ENCODE peak calls at places on chromosomes 1 and 21, in ten cellular contexts. One of them, this sample, is unnamed.

GRCh38 chr1:108704501-108704900 is 8.2 kb upstream of the FNDC7 start:
- DNase-seq in stimulated activated CD8-positive, alpha-beta memory T cell treated with anti-CD3 and anti-CD28 coated beads, Interleukin-12 subunit alpha, Interleukin-12 subunit beta, amount 100 ng/mL, for 4 hours: no peak
- DNase-seq in pancreas: no peak
- DNase-seq in COR-L47: no peak
- DNase-seq in NCI-H1105 treated with DMSO at 0.1 percent for 48 hours: no peak
- DNase-seq in T-helper 22 cell: no peak
- DNase-seq in cardiac muscle cell: no peak
- DNase-seq in foreskin keratinocyte: peak
- DNase-seq in right atrium auricular region: peak
- DNase-seq in M059J: peak
- DNase-seq in this sample: peak

GRCh38 chr1:92484171-92484471 is 2.6 kb downstream of the GFI1 start:
- DNase-seq in stimulated activated CD8-positive, alpha-beta memory T cell treated with anti-CD3 and anti-CD28 coated beads, Interleukin-12 subunit alpha, Interleukin-12 subunit beta, amount 100 ng/mL, for 4 hours: no peak
- DNase-seq in cardiac muscle cell: no peak
- DNase-seq in foreskin keratinocyte: no peak
- DNase-seq in M059J: no peak
- DNase-seq in COR-L47: no peak
- DNase-seq in T-helper 22 cell: no peak
- DNase-seq in NCI-H1105 treated with DMSO at 0.1 percent for 48 hours: no peak
- DNase-seq in right atrium auricular region: no peak
- DNase-seq in pancreas: no peak
- DNase-seq in this sample: no peak

GRCh38 chr1:118115567-118116272 is 69.3 kb downstream of the SPAG17 start:
- DNase-seq in right atrium auricular region: no peak
- DNase-seq in M059J: peak
- DNase-seq in cardiac muscle cell: no peak
- DNase-seq in NCI-H1105 treated with DMSO at 0.1 percent for 48 hours: no peak
- DNase-seq in T-helper 22 cell: no peak
- DNase-seq in pancreas: no peak
- DNase-seq in foreskin keratinocyte: no peak
- DNase-seq in COR-L47: no peak
- DNase-seq in stimulated activated CD8-positive, alpha-beta memory T cell treated with anti-CD3 and anti-CD28 coated beads, Interleukin-12 subunit alpha, Interleukin-12 subunit beta, amount 100 ng/mL, for 4 hours: no peak
- DNase-seq in this sample: peak

GRCh38 chr1:12208764-12209494 is 20.9 kb upstream of the VPS13D start:
- DNase-seq in M059J: peak
- DNase-seq in stimulated activated CD8-positive, alpha-beta memory T cell treated with anti-CD3 and anti-CD28 coated beads, Interleukin-12 subunit alpha, Interleukin-12 subunit beta, amount 100 ng/mL, for 4 hours: peak
- DNase-seq in pancreas: peak
- DNase-seq in T-helper 22 cell: peak
- DNase-seq in COR-L47: peak
- DNase-seq in NCI-H1105 treated with DMSO at 0.1 percent for 48 hours: peak
- DNase-seq in right atrium auricular region: peak
- DNase-seq in foreskin keratinocyte: no peak
- DNase-seq in cardiac muscle cell: peak
- DNase-seq in this sample: peak

GRCh38 chr1:160192234-160192633 is 1.9 kb downstream of the CASQ1 start:
- DNase-seq in M059J: peak
- DNase-seq in pancreas: no peak
- DNase-seq in COR-L47: no peak
- DNase-seq in stimulated activated CD8-positive, alpha-beta memory T cell treated with anti-CD3 and anti-CD28 coated beads, Interleukin-12 subunit alpha, Interleukin-12 subunit beta, amount 100 ng/mL, for 4 hours: no peak
- DNase-seq in foreskin keratinocyte: no peak
- DNase-seq in NCI-H1105 treated with DMSO at 0.1 percent for 48 hours: no peak
- DNase-seq in cardiac muscle cell: no peak
- DNase-seq in right atrium auricular region: no peak
- DNase-seq in T-helper 22 cell: no peak
- DNase-seq in this sample: no peak

GRCh38 chr1:65526049-65526556 is 105.6 kb downstream of the LEPR start:
- DNase-seq in foreskin keratinocyte: no peak
- DNase-seq in M059J: no peak
- DNase-seq in stimulated activated CD8-positive, alpha-beta memory T cell treated with anti-CD3 and anti-CD28 coated beads, Interleukin-12 subunit alpha, Interleukin-12 subunit beta, amount 100 ng/mL, for 4 hours: no peak
- DNase-seq in right atrium auricular region: no peak
- DNase-seq in cardiac muscle cell: no peak
- DNase-seq in pancreas: no peak
- DNase-seq in T-helper 22 cell: no peak
- DNase-seq in COR-L47: no peak
- DNase-seq in NCI-H1105 treated with DMSO at 0.1 percent for 48 hours: no peak
- DNase-seq in this sample: no peak

GRCh38 chr1:156642265-156643185 is 608 bp downstream of the BCAN start:
- DNase-seq in right atrium auricular region: no peak
- DNase-seq in NCI-H1105 treated with DMSO at 0.1 percent for 48 hours: no peak
- DNase-seq in COR-L47: no peak
- DNase-seq in pancreas: no peak
- DNase-seq in foreskin keratinocyte: no peak
- DNase-seq in cardiac muscle cell: peak
- DNase-seq in T-helper 22 cell: no peak
- DNase-seq in M059J: no peak
- DNase-seq in stimulated activated CD8-positive, alpha-beta memory T cell treated with anti-CD3 and anti-CD28 coated beads, Interleukin-12 subunit alpha, Interleukin-12 subunit beta, amount 100 ng/mL, for 4 hours: no peak
- DNase-seq in this sample: no peak

GRCh38 chr1:22104865-22105437 is 37.9 kb downstream of the WNT4 start:
- DNase-seq in cardiac muscle cell: no peak
- DNase-seq in M059J: no peak
- DNase-seq in stimulated activated CD8-positive, alpha-beta memory T cell treated with anti-CD3 and anti-CD28 coated beads, Interleukin-12 subunit alpha, Interleukin-12 subunit beta, amount 100 ng/mL, for 4 hours: no peak
- DNase-seq in pancreas: no peak
- DNase-seq in T-helper 22 cell: peak
- DNase-seq in right atrium auricular region: no peak
- DNase-seq in NCI-H1105 treated with DMSO at 0.1 percent for 48 hours: no peak
- DNase-seq in COR-L47: no peak
- DNase-seq in foreskin keratinocyte: no peak
- DNase-seq in this sample: no peak

GRCh38 chr1:234891427-234891826 is 237.2 kb downstream of the TOMM20 start:
- DNase-seq in M059J: peak
- DNase-seq in NCI-H1105 treated with DMSO at 0.1 percent for 48 hours: no peak
- DNase-seq in T-helper 22 cell: no peak
- DNase-seq in stimulated activated CD8-positive, alpha-beta memory T cell treated with anti-CD3 and anti-CD28 coated beads, Interleukin-12 subunit alpha, Interleukin-12 subunit beta, amount 100 ng/mL, for 4 hours: no peak
- DNase-seq in COR-L47: no peak
- DNase-seq in right atrium auricular region: no peak
- DNase-seq in pancreas: no peak
- DNase-seq in cardiac muscle cell: no peak
- DNase-seq in foreskin keratinocyte: no peak
- DNase-seq in this sample: no peak

GRCh38 chr1:103056423-103056822 is 51.9 kb downstream of the COL11A1 start:
- DNase-seq in M059J: no peak
- DNase-seq in COR-L47: no peak
- DNase-seq in right atrium auricular region: no peak
- DNase-seq in foreskin keratinocyte: no peak
- DNase-seq in stimulated activated CD8-positive, alpha-beta memory T cell treated with anti-CD3 and anti-CD28 coated beads, Interleukin-12 subunit alpha, Interleukin-12 subunit beta, amount 100 ng/mL, for 4 hours: no peak
- DNase-seq in pancreas: no peak
- DNase-seq in NCI-H1105 treated with DMSO at 0.1 percent for 48 hours: no peak
- DNase-seq in T-helper 22 cell: no peak
- DNase-seq in cardiac muscle cell: no peak
- DNase-seq in this sample: no peak

GRCh38 chr1:33269621-33270020 is 13.3 kb downstream of the ZNF362 start:
- DNase-seq in foreskin keratinocyte: no peak
- DNase-seq in cardiac muscle cell: no peak
- DNase-seq in COR-L47: no peak
- DNase-seq in T-helper 22 cell: no peak
- DNase-seq in M059J: no peak
- DNase-seq in right atrium auricular region: no peak
- DNase-seq in NCI-H1105 treated with DMSO at 0.1 percent for 48 hours: no peak
- DNase-seq in stimulated activated CD8-positive, alpha-beta memory T cell treated with anti-CD3 and anti-CD28 coated beads, Interleukin-12 subunit alpha, Interleukin-12 subunit beta, amount 100 ng/mL, for 4 hours: no peak
- DNase-seq in pancreas: no peak
- DNase-seq in this sample: no peak

GRCh38 chr1:206685256-206685748 is 597 bp downstream of the MAPKAPK2 start:
- DNase-seq in M059J: peak
- DNase-seq in pancreas: no peak
- DNase-seq in T-helper 22 cell: peak
- DNase-seq in foreskin keratinocyte: no peak
- DNase-seq in NCI-H1105 treated with DMSO at 0.1 percent for 48 hours: peak
- DNase-seq in stimulated activated CD8-positive, alpha-beta memory T cell treated with anti-CD3 and anti-CD28 coated beads, Interleukin-12 subunit alpha, Interleukin-12 subunit beta, amount 100 ng/mL, for 4 hours: peak
- DNase-seq in cardiac muscle cell: peak
- DNase-seq in COR-L47: no peak
- DNase-seq in right atrium auricular region: no peak
- DNase-seq in this sample: no peak

GRCh38 chr1:163202833-163203451 is at the start of gene RGS5:
- DNase-seq in right atrium auricular region: no peak
- DNase-seq in COR-L47: no peak
- DNase-seq in foreskin keratinocyte: no peak
- DNase-seq in T-helper 22 cell: no peak
- DNase-seq in cardiac muscle cell: peak
- DNase-seq in NCI-H1105 treated with DMSO at 0.1 percent for 48 hours: no peak
- DNase-seq in stimulated activated CD8-positive, alpha-beta memory T cell treated with anti-CD3 and anti-CD28 coated beads, Interleukin-12 subunit alpha, Interleukin-12 subunit beta, amount 100 ng/mL, for 4 hours: no peak
- DNase-seq in pancreas: no peak
- DNase-seq in M059J: peak
- DNase-seq in this sample: no peak

GRCh38 chr21:17900281-17900989 is 81.3 kb upstream of the C21orf91 start:
- DNase-seq in M059J: no peak
- DNase-seq in right atrium auricular region: no peak
- DNase-seq in cardiac muscle cell: no peak
- DNase-seq in stimulated activated CD8-positive, alpha-beta memory T cell treated with anti-CD3 and anti-CD28 coated beads, Interleukin-12 subunit alpha, Interleukin-12 subunit beta, amount 100 ng/mL, for 4 hours: no peak
- DNase-seq in T-helper 22 cell: no peak
- DNase-seq in foreskin keratinocyte: no peak
- DNase-seq in NCI-H1105 treated with DMSO at 0.1 percent for 48 hours: peak
- DNase-seq in COR-L47: peak
- DNase-seq in pancreas: no peak
- DNase-seq in this sample: no peak

GRCh38 chr1:13801711-13802486 is 101.9 kb downstream of the PRDM2 start:
- DNase-seq in right atrium auricular region: no peak
- DNase-seq in foreskin keratinocyte: no peak
- DNase-seq in pancreas: no peak
- DNase-seq in cardiac muscle cell: no peak
- DNase-seq in NCI-H1105 treated with DMSO at 0.1 percent for 48 hours: no peak
- DNase-seq in M059J: no peak
- DNase-seq in stimulated activated CD8-positive, alpha-beta memory T cell treated with anti-CD3 and anti-CD28 coated beads, Interleukin-12 subunit alpha, Interleukin-12 subunit beta, amount 100 ng/mL, for 4 hours: no peak
- DNase-seq in T-helper 22 cell: no peak
- DNase-seq in COR-L47: no peak
- DNase-seq in this sample: no peak

GRCh38 chr1:100308777-100309176 is 42.8 kb downstream of the RTCA start:
- DNase-seq in right atrium auricular region: no peak
- DNase-seq in M059J: no peak
- DNase-seq in T-helper 22 cell: no peak
- DNase-seq in pancreas: no peak
- DNase-seq in foreskin keratinocyte: no peak
- DNase-seq in NCI-H1105 treated with DMSO at 0.1 percent for 48 hours: no peak
- DNase-seq in cardiac muscle cell: no peak
- DNase-seq in COR-L47: no peak
- DNase-seq in stimulated activated CD8-positive, alpha-beta memory T cell treated with anti-CD3 and anti-CD28 coated beads, Interleukin-12 subunit alpha, Interleukin-12 subunit beta, amount 100 ng/mL, for 4 hours: no peak
- DNase-seq in this sample: peak

GRCh38 chr1:234670936-234671628 is 61.1 kb upstream of the IRF2BP2 start:
- DNase-seq in foreskin keratinocyte: no peak
- DNase-seq in right atrium auricular region: no peak
- DNase-seq in pancreas: no peak
- DNase-seq in COR-L47: no peak
- DNase-seq in NCI-H1105 treated with DMSO at 0.1 percent for 48 hours: no peak
- DNase-seq in cardiac muscle cell: no peak
- DNase-seq in stimulated activated CD8-positive, alpha-beta memory T cell treated with anti-CD3 and anti-CD28 coated beads, Interleukin-12 subunit alpha, Interleukin-12 subunit beta, amount 100 ng/mL, for 4 hours: no peak
- DNase-seq in M059J: no peak
- DNase-seq in T-helper 22 cell: no peak
- DNase-seq in this sample: no peak

GRCh38 chr1:180002437-180002836 is 47.8 kb downstream of the CEP350 start:
- DNase-seq in NCI-H1105 treated with DMSO at 0.1 percent for 48 hours: no peak
- DNase-seq in right atrium auricular region: no peak
- DNase-seq in cardiac muscle cell: no peak
- DNase-seq in pancreas: no peak
- DNase-seq in M059J: no peak
- DNase-seq in foreskin keratinocyte: peak
- DNase-seq in T-helper 22 cell: no peak
- DNase-seq in stimulated activated CD8-positive, alpha-beta memory T cell treated with anti-CD3 and anti-CD28 coated beads, Interleukin-12 subunit alpha, Interleukin-12 subunit beta, amount 100 ng/mL, for 4 hours: no peak
- DNase-seq in COR-L47: no peak
- DNase-seq in this sample: peak

GRCh38 chr1:97904528-97904927 is 16.3 kb downstream of the DPYD start:
- DNase-seq in right atrium auricular region: no peak
- DNase-seq in NCI-H1105 treated with DMSO at 0.1 percent for 48 hours: peak
- DNase-seq in T-helper 22 cell: no peak
- DNase-seq in stimulated activated CD8-positive, alpha-beta memory T cell treated with anti-CD3 and anti-CD28 coated beads, Interleukin-12 subunit alpha, Interleukin-12 subunit beta, amount 100 ng/mL, for 4 hours: no peak
- DNase-seq in COR-L47: no peak
- DNase-seq in pancreas: no peak
- DNase-seq in M059J: no peak
- DNase-seq in cardiac muscle cell: no peak
- DNase-seq in foreskin keratinocyte: no peak
- DNase-seq in this sample: peak